ENCODE peak calls at places on chromosome 3, in five cellular contexts. F is heart left ventricle, T is body of pancreas, R is ovary, X is adrenal gland. K is an unnamed sample.

GRCh38 chr3:184209146-184209923 is 20.1 kb upstream of the VWA5B2 start:
- DNase-seq in T (no peak), F (no peak), R (no peak), X (no peak), K (no peak)

GRCh38 chr3:156788846-156789245 is 37.3 kb upstream of the LEKR1 start:
- DNase-seq in X (no peak), R (no peak), T (no peak), F (no peak), K (no peak)

GRCh38 chr3:36932979-36933378 is 11.9 kb downstream of the TRANK1 start:
- DNase-seq in X (no peak), T (no peak), F (no peak), R (no peak), K (no peak)

GRCh38 chr3:126106336-126107202 is 22.6 kb upstream of the SLC41A3 start:
- DNase-seq in T (no peak), X (peak), F (no peak), R (no peak), K (no peak)

GRCh38 chr3:53303957-53304356 is 43.4 kb downstream of the DCP1A start:
- DNase-seq in R (no peak), X (peak), T (no peak), F (no peak), K (no peak)

GRCh38 chr3:113353678-113354077 is 87.6 kb downstream of the CFAP44 start:
- DNase-seq in T (no peak), R (no peak), F (no peak), X (no peak), K (no peak)

GRCh38 chr3:100179692-100180349 is 65.5 kb upstream of the FILIP1L start:
- DNase-seq in R (no peak), T (no peak), F (no peak), X (no peak), K (no peak)

GRCh38 chr3:182921665-182922355 is 58.5 kb downstream of the DCUN1D1 start:
- DNase-seq in T (no peak), F (no peak), X (no peak), R (no peak), K (no peak)

GRCh38 chr3:100067589-100067988 is 46.7 kb downstream of the FILIP1L start:
- DNase-seq in F (no peak), T (no peak), R (no peak), X (no peak), K (no peak)

GRCh38 chr3:52014613-52015012 is 18.9 kb upstream of the RPL29 start:
- DNase-seq in X (no peak), F (no peak), R (no peak), T (no peak), K (no peak)

GRCh38 chr3:112046599-112046998 is 12.1 kb downstream of the TMPRSS7 start:
- DNase-seq in F (no peak), T (no peak), R (no peak), X (no peak), K (no peak)

GRCh38 chr3:183697610-183698317 is at the start of gene YEATS2:
- DNase-seq in R (peak), T (peak), X (peak), F (peak), K (peak)

GRCh38 chr3:124826703-124827102 is 60.5 kb downstream of the ITGB5 start:
- DNase-seq in X (no peak), F (no peak), T (no peak), R (no peak), K (peak)

GRCh38 chr3:58492385-58492970 is 582 bp downstream of the KCTD6 start:
- DNase-seq in F (no peak), X (no peak), T (peak), R (no peak), K (no peak)

GRCh38 chr3:184066211-184066610 is 13.4 kb downstream of the HTR3C start:
- DNase-seq in X (no peak), R (no peak), T (no peak), F (no peak), K (no peak)

GRCh38 chr3:73512095-73512494 is 112.6 kb downstream of the PDZRN3 start:
- DNase-seq in R (peak), F (no peak), T (no peak), X (no peak), K (no peak)

GRCh38 chr3:11170052-11170770 is 15.9 kb downstream of the HRH1 start:
- DNase-seq in T (no peak), F (no peak), X (no peak), R (no peak), K (no peak)

GRCh38 chr3:124730920-124731297 is 657 bp downstream of the UMPS start:
- DNase-seq in T (no peak), R (no peak), X (no peak), F (no peak), K (no peak)

GRCh38 chr3:55030938-55031337 is 103.1 kb upstream of the LRTM1 start:
- DNase-seq in R (no peak), X (no peak), F (no peak), T (no peak), K (no peak)

GRCh38 chr3:101195951-101196713 is 124.2 kb downstream of the IMPG2 start:
- DNase-seq in X (no peak), T (no peak), F (no peak), R (no peak), K (peak)

GRCh38 chr3:16923112-16923511 is 38.4 kb downstream of the PLCL2 start:
- DNase-seq in X (no peak), R (no peak), T (no peak), F (no peak), K (no peak)

GRCh38 chr3:195522254-195523023 is 20.7 kb downstream of the PPP1R2 start:
- DNase-seq in F (no peak), X (no peak), T (no peak), R (no peak), K (no peak)

GRCh38 chr3:195068481-195069080 is 202.4 kb downstream of the XXYLT1 start:
- DNase-seq in R (no peak), X (no peak), F (peak), T (no peak), K (no peak)

GRCh38 chr3:146139586-146140110 is 21.3 kb downstream of the PLOD2 start:
- DNase-seq in R (no peak), X (no peak), F (no peak), T (no peak), K (no peak)

GRCh38 chr3:16290007-16290826 is 25.2 kb downstream of the OXNAD1 start:
- DNase-seq in T (peak), X (peak), R (peak), F (peak), K (no peak)

GRCh38 chr3:11373235-11373634 is 101.0 kb downstream of the ATG7 start:
- DNase-seq in R (no peak), X (no peak), T (no peak), F (no peak), K (no peak)

GRCh38 chr3:126424039-126424717 is 29.5 kb downstream of the CFAP100 start:
- DNase-seq in R (no peak), X (peak), T (no peak), F (no peak), K (no peak)

GRCh38 chr3:71061037-71061436 is 522.5 kb downstream of the FOXP1 start:
- DNase-seq in F (no peak), R (no peak), X (no peak), T (no peak), K (no peak)

GRCh38 chr3:71061581-71061980 is 521.9 kb downstream of the FOXP1 start:
- DNase-seq in X (no peak), R (no peak), T (no peak), F (no peak), K (no peak)

GRCh38 chr3:71062037-71062919 is 521.2 kb downstream of the FOXP1 start:
- DNase-seq in F (no peak), T (no peak), R (no peak), X (no peak), K (no peak)

GRCh38 chr3:71062920-71063767 is 520.4 kb downstream of the FOXP1 start:
- DNase-seq in T (no peak), X (no peak), R (no peak), F (no peak), K (no peak)

DNA sequence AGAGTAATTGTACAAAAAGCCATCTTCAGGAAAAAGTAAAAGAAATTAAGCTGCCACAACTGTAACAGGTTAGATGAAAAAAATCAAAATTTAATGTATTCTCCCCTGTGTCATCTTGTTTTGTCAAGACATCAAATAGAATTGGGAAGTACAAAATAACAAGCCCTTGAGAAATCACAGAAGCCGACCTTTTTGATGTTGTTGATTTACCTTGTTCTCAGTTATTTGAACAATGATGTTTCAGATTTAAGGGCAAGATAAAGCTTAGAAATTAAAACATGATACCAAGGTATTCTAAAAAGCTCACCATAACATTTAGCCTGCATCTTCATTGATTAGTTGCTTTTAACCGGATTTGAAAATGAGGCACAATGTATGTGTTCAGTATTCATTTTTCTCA is 523.0 kb downstream of the FOXP1 start:
- DNase-seq in F (no peak), X (no peak), R (no peak), T (no peak), K (no peak)
- H3K4me3 ChIP-seq in F (no peak), X (no peak), R (no peak), T (no peak), K (peak)

GRCh38 chr3:141929341-141929995 is 53.0 kb downstream of the ATP1B3 start:
- DNase-seq in R (no peak), X (peak), T (no peak), F (no peak), K (no peak)

GRCh38 chr3:141933421-141934300 is 57.2 kb downstream of the ATP1B3 start:
- DNase-seq in X (peak), R (no peak), T (no peak), F (no peak), K (no peak)

GRCh38 chr3:141930801-141931200 is 54.4 kb downstream of the ATP1B3 start:
- DNase-seq in R (no peak), F (no peak), T (no peak), X (peak), K (no peak)

GRCh38 chr3:141926929-141927328 is 50.5 kb downstream of the ATP1B3 start:
- DNase-seq in R (peak), F (peak), X (peak), T (no peak), K (no peak)

DNA sequence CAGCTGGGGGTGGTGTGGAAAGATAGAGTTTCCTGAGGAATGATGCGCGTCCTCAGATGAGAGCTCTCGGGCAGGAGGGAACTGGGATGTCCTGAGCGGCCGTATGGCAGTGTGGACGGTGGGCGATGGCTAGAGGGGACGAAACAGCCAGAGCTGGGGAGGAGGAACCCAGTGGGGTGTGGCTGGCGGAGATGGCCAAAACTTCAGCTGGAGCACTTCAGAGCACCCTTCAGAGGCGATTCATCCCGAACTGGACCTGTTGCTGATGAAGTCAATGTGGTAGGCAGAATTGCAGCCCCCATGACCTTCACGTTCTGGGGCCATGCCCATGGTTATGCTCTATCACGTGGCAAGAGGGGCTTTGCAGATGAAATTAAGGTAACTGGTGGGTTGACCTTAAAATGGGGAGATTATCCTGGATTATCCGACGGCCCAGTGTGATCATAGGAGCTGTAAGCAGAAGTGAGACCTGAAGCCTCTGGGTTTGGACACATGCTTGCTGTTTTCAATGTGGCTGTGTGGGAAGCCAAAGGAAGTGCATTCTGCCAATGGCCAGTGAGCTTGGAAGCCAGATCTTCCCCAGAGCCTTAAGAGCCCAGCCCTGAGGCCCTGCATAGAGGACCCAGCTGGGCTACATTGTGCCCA is 52.3 kb downstream of the ATP1B3 start:
- DNase-seq in R (no peak), X (peak), T (no peak), F (no peak), K (no peak)
- TF ChIP-seq POLR2A in R (no peak), X (no peak), T (no peak), F (no peak), K (no peak)

GRCh38 chr3:147397155-147397888 is 9.0 kb downstream of the ZIC4 start:
- DNase-seq in F (no peak), X (no peak), T (no peak), R (no peak), K (no peak)

GRCh38 chr3:147398841-147399534 is 7.4 kb downstream of the ZIC4 start:
- DNase-seq in T (no peak), R (no peak), X (no peak), F (no peak), K (no peak)

GRCh38 chr3:147400111-147400510 is 6.2 kb downstream of the ZIC4 start:
- DNase-seq in F (no peak), X (no peak), T (no peak), R (no peak), K (no peak)

GRCh38 chr3:147396709-147397046 is 9.7 kb downstream of the ZIC4 start:
- DNase-seq in R (no peak), X (no peak), T (no peak), F (no peak), K (no peak)

DNA sequence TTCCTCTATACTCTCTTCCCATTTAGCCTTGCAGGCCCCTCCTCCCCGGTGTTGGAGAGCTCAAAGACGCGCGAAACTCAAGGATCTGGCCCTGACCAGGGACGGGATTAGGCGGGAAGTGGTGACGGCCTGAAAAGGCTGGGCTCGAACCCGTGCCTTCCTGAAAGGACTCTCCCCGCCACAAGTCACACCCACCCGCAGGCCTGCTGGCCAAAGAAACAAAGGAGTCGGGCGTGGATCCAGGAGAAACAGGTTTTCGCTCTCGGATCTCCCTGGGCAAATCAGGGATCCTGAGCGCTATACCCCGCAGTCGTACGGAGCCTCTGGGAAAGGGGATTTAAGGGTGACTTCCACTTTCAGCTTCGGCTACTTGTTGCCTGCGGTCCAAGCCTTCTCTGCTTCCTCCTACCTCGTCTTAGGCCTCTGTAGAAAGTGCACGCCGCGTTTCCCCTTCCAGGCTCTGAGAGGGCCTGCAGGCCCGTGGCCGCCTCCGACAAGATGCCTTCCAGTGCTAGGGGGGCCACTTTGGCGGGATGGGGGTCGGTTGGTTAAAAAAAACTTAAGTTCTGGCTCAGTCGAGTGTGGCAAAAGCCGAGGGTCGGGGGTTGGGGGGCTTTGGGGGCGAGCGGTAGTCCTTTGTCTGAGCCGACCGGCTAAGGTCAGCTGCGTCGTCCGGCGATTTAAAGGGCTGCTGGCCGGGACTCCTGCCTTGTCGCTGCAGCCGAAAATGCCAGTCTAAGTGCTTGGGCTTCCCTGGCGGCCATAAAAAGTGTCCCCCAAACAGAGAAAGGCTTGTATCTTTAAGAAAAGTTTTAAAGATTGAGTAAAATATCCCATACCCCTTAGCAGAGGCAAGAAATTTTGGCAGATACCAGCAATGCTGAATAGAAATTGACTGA is 8.2 kb downstream of the ZIC4 start:
- DNase-seq in R (no peak), T (no peak), X (no peak), F (no peak), K (no peak)
- H3K4me3 ChIP-seq in R (no peak), T (no peak), X (no peak), F (no peak), K (no peak)

GRCh38 chr3:13479582-13480339 is at the start of gene HDAC11:
- DNase-seq in R (peak), T (peak), X (peak), F (peak), K (peak)
- TF ChIP-seq POLR2A in R (peak), T (peak), X (peak), F (peak), K (peak)

DNA sequence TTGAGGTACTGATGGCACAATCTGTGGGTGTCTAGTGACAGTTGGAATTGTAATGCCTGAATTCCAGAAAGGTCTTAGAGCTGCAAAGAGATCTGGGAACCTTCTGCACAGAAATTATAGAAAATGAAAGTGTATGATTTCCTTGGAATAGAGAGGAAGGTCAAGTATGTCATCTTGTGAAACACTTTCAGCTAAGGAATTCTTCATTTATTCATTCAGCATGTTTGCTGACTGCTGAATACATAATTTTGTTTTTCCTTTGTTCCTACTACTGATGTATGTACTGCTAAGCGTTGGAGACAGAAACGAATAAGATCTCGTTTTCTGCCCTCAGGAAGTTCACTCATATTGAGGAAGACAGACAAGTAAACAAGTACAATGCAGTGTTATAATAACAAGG is 14.4 kb upstream of the IL20RB start:
- DNase-seq in T (no peak), X (no peak), F (no peak), R (no peak), K (no peak)
- H3K4me3 ChIP-seq in T (no peak), X (no peak), F (no peak), R (no peak), K (no peak)

DNA sequence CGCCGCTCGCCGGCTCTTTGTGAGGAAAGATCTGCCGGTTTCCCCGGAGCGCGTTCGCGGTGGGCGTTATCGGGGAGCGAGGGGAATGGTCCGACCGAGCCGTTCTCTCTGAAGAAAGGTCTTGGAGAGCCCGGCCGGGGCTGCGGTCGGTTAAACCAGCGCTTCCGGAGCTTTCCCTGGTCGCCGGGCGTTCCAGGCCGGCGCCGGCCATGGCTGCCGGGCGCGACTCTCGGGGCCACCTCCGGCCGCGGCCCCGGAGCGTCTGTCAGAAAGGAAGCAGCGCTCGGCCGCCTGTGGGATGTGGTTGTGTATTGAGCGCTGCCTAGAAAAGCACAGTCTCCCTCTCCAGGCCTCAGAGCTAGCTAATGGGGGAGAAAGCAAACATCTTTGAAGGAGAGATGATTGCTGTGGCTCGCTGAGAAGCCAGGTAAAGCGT is 731 bp downstream of the FYTTD1 start:
- DNase-seq in F (peak), T (peak), X (peak), R (peak), K (peak)
- TF ChIP-seq POLR2A in F (no peak), T (peak), X (peak), R (no peak), K (no peak)

DNA sequence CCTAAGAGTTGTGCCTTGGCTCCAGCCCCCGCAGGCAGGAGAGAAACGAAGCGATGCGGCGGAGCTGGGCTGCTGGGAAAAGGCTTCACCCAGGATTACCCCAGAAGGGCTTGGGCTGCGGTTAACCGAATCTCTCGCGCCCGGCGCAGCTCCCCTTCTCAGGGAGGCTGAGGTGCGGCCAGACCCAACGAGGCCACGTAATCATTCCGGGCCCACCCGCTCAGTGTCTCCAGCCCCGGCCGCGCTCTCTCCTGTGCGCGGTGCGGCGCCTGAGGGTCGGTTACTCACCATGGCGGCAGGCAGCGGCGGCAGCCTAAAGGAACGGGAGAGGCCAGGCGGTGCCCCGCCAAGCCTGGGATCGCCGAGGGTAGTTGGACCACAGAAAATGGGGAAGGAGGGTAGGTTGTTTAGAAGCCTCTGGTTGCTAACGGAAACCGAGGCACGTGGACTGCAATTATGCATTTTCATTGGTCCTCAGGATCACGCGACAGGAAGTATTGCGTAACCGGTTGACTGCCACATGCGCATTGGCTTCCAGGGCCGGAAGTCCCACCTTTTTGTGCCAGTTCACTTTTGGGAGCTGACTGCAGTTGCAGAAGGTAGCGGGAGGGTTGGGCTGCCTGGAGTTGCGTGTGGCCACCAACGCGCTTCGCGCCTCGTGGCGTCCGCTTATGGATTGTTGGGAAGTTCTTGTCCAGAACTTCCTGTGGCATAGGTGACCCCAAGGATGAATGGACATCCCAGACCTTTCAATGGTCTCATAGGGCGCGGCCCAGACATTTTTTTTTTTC is at the start of gene LZTFL1:
- DNase-seq in T (peak), F (peak), R (peak), X (peak), K (peak)
- H3K4me3 ChIP-seq in T (peak), F (peak), R (peak), X (peak), K (peak)